ENCODE peak calls at places on chromosomes 7 and 10, in seven cellular contexts. T, Q, Z, J, F, R and C are unnamed samples.

GRCh38 chr10:95480102-95480900 is 80.9 kb downstream of the SORBS1 start:
- DNase-seq in T (no peak), Q (peak; percentile 43), Z (no peak), J (no peak), F (no peak), R (no peak), C (no peak)

GRCh38 chr10:131658476-131659110 is 242.2 kb upstream of the PPP2R2D start:
- DNase-seq in T (no peak), Q (no peak), Z (no peak), J (no peak), F (peak; percentile 53), R (no peak), C (no peak)

GRCh38 chr10:105413997-105414396 is 772.9 kb downstream of the SORCS3 start:
- DNase-seq in T (no peak), Q (no peak), Z (no peak), J (peak; percentile 14), F (no peak), R (no peak), C (no peak)

GRCh38 chr7:51366930-51367613 is 50.5 kb upstream of the COBL start:
- DNase-seq in T (no peak), Q (no peak), Z (no peak), J (peak; percentile 40), F (no peak), R (no peak), C (peak; percentile 40)

GRCh38 chr10:123139521-123140163 is 3.9 kb downstream of the HMX3 start:
- DNase-seq in T (peak; percentile 32), Q (no peak), Z (no peak), J (no peak), F (no peak), R (no peak), C (no peak)

GRCh38 chr10:121900443-121901174 is 27.2 kb downstream of the ATE1 start:
- DNase-seq in T (peak; percentile 52), Q (no peak), Z (no peak), J (peak; percentile 53), F (no peak), R (no peak), C (peak; percentile 46)

GRCh38 chr7:70481717-70482116 is 650.2 kb upstream of the GALNT17 start:
- DNase-seq in T (no peak), Q (no peak), Z (no peak), J (no peak), F (no peak), R (no peak), C (no peak)

GRCh38 chr7:154416714-154417113 is 364.5 kb downstream of the DPP6 start:
- DNase-seq in T (no peak), Q (no peak), Z (no peak), J (no peak), F (no peak), R (no peak), C (no peak)

GRCh38 chr7:70116867-70117266 is 518.6 kb downstream of the AUTS2 start:
- DNase-seq in T (no peak), Q (no peak), Z (no peak), J (no peak), F (no peak), R (no peak), C (no peak)

GRCh38 chr7:23372671-23373070 is 73.5 kb downstream of the MALSU1 start:
- DNase-seq in T (no peak), Q (no peak), Z (no peak), J (peak; percentile 25), F (no peak), R (no peak), C (no peak)
- H3K4me3 ChIP-seq in T (no peak overlapping the region), Q (no peak overlapping the region), Z (no peak overlapping the region), J (no peak overlapping the region), F (no peak overlapping the region), R (no peak overlapping the region), C (no peak overlapping the region)

DNA sequence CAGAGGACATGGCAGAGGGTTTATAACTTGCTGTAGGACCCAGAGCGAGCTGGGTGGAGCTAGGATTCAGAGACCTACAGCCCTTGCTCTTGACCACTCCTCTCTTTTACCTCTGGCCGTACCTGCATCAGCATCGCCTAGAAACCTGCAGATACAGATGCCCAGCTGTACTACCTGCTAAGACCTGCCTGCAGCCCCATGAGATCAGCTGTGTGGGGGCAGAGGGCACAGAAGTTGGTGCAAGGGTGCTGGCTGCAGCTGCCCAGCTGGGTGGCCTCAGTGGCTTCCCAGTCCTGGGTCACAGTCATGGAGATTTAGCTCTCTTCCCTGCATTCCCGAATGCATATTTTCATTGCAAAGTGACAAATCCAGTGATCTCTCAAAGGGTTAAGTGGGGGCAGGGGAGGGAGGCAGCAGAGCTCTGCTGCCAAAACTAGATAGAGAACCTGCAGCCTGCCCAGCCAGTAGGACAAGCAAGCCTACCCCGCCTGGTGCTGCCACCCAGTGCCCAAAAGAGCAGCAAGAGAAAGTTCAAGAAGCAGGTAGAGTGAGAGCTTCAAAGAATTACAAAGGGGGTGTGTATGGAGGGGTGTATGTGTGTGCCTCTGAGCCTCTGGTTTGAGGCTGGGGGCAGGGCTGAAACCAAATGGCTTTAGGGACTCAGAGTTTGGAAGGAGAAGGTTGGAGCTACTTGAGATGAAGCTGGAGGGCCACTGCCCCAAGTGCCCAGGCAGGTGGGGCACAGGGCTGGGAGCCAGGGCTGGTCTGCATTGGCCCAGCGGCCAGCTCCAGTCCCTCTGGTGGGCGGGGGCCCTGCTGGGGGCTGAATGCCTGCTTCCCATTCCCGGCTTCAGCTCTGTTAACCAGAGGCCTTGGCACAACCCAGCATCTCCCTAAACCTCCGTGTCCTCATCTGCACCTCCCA is 6.8 kb downstream of the FAM241B start:
- DNase-seq in T (peak; percentile 19), Q (no peak), Z (no peak), J (no peak), F (no peak), R (no peak), C (no peak)
- TF ChIP-seq CTCF in T (peak; percentile 65), Q (no peak), Z (no peak), J (no peak), F (no peak), R (peak; percentile 21), C (peak; percentile 45)

DNA sequence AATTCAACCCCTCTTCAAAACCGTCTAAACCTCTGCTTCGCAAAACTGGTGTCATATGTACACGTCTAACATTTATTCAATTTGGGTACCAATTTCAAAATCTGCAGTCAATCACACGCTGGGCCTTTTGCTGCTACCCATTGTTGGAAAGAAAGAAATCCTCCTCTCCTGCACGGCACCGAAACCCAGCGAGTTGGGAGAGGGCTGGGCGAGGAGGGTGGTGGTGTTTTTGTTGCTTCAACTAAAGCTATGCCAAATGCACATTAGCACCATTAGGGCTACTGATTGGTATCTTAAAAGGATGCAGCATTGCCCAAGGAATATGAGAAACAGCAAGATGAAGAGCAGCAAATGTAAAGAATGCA is 7.8 kb downstream of the EBF3 start:
- DNase-seq in T (no peak), Q (no peak), Z (no peak), J (no peak), F (no peak), R (no peak), C (no peak)
- H3K4me3 ChIP-seq in T (no peak overlapping the region), Q (no peak overlapping the region), Z (no peak overlapping the region), J (no peak overlapping the region), F (no peak overlapping the region), R (no peak overlapping the region), C (no peak overlapping the region)

GRCh38 chr10:3224241-3224640 is 51.7 kb upstream of the PITRM1 start:
- DNase-seq in T (no peak), Q (no peak), Z (no peak), J (no peak), F (no peak), R (no peak), C (no peak)

GRCh38 chr10:3217853-3218252 is 45.3 kb upstream of the PITRM1 start:
- DNase-seq in T (no peak), Q (no peak), Z (no peak), J (no peak), F (no peak), R (no peak), C (no peak)

GRCh38 chr10:3225589-3225988 is 53.0 kb upstream of the PITRM1 start:
- DNase-seq in T (no peak), Q (no peak), Z (no peak), J (peak; percentile 91), F (no peak), R (no peak), C (peak; percentile 86)

GRCh38 chr10:3220853-3221252 is 48.3 kb upstream of the PITRM1 start:
- DNase-seq in T (no peak), Q (no peak), Z (no peak), J (peak; percentile 67), F (no peak), R (no peak), C (peak; percentile 81)

DNA sequence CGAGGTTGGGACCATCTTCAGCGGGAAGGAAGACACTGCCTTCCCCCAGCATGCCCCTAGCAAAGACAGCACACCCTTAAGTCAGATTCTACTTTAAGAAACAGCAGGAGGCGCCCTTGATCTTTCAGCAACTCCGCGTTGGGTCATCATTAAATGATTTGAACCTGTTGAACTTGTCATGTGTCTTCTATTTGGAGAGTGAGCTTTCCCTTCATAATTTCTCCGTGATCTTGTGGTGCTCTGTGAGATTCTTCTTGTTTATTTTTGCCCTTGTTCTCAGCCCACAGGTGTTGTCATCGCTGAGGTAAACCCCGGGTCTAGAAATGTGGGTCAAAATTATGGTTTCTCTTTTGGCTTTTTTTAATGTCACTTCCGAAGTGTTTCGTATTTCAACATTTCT is 49.5 kb upstream of the PITRM1 start:
- DNase-seq in T (no peak), Q (no peak), Z (no peak), J (peak; percentile 33), F (no peak), R (no peak), C (peak; percentile 63)
- TF ChIP-seq CTCF in T (peak; percentile 22), Q (no peak), Z (no peak), J (peak; percentile 3), F (peak; percentile 10), R (no peak), C (peak; percentile 53)

DNA sequence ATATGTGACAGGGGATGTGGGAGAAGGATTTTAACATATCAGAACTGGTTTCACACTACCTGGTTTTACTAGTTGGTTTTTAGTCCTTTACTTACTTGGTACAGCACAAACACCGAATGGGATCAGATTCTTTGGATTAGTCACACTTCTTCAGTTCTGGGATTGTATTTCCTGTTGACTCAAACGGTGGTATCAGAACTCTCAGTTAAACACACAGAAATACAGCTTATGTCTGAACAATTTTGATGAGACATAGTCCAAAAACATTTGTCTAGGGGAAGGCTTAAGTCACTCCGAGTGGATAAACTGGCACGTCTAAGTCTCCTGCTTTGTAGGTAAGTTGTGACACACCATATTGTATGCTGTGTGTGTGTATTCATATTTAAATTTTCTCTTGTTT is 480.5 kb downstream of the PHTF2 start:
- DNase-seq in T (no peak), Q (no peak), Z (no peak), J (peak; percentile 86), F (no peak), R (no peak), C (peak; percentile 65)
- H3K4me3 ChIP-seq in T (no peak overlapping the region), Q (no peak overlapping the region), Z (no peak overlapping the region), J (no peak overlapping the region), F (no peak overlapping the region), R (no peak overlapping the region), C (no peak overlapping the region)

GRCh38 chr7:10128748-10129147 is 844.9 kb upstream of the PHF14 start:
- DNase-seq in T (no peak), Q (no peak), Z (no peak), J (peak; percentile 3), F (no peak), R (no peak), C (no peak)
- TF ChIP-seq CTCF in T (peak; percentile 12), Q (no peak), Z (no peak), J (peak; percentile 51), F (peak; percentile 40), R (no peak), C (peak; percentile 58)